ENCODE peak calls at places on chromosomes 12 and 14, in eight cellular contexts. I, A, S, F, X, V, R and Q are unnamed samples.
A peak's percentile ranks its signal among the peaks of the same experiment; 100 is the strongest.

GRCh38 chr12:84201976-84202375 is 710.6 kb downstream of the SLC6A15 start:
- DNase-seq in I (no peak), A (no peak), S (no peak), F (no peak), X (no peak), V (peak; percentile 4), R (no peak), Q (peak; percentile 38)

GRCh38 chr12:131810672-131811071 is 17.5 kb upstream of the MMP17 start:
- DNase-seq in I (no peak), A (no peak), S (no peak), F (no peak), X (no peak), V (no peak), R (no peak), Q (no peak)

GRCh38 chr12:122232691-122233090 is 6.8 kb upstream of the DIABLO start:
- DNase-seq in I (no peak), A (no peak), S (no peak), F (no peak), X (no peak), V (no peak), R (no peak), Q (no peak)

GRCh38 chr14:94536836-94537235 is 24.4 kb upstream of the SERPINA4 start:
- DNase-seq in I (peak; percentile 31), A (no peak), S (no peak), F (peak; percentile 58), X (peak; percentile 74), V (no peak), R (no peak), Q (no peak)

GRCh38 chr12:23944067-23944466 is 5.4 kb downstream of the SOX5 start:
- DNase-seq in I (no peak), A (no peak), S (no peak), F (no peak), X (no peak), V (no peak), R (no peak), Q (peak; percentile 15)

GRCh38 chr14:105897725-105898113 is 371.3 kb downstream of the TMEM121 start:
- DNase-seq in I (no peak), A (peak; percentile 2), S (no peak), F (no peak), X (no peak), V (no peak), R (no peak), Q (no peak)

GRCh38 chr12:112261559-112261958 is 120.7 kb downstream of the HECTD4 start:
- DNase-seq in I (peak; percentile 4), A (no peak), S (no peak), F (peak; percentile 6), X (peak; percentile 6), V (no peak), R (no peak), Q (no peak)

GRCh38 chr14:97380539-97380941 is 583.4 kb downstream of the VRK1 start:
- DNase-seq in I (no peak), A (no peak), S (no peak), F (peak; percentile 68), X (peak; percentile 43), V (no peak), R (no peak), Q (no peak)

GRCh38 chr12:109871678-109872314 is 8.5 kb downstream of the GLTP start:
- DNase-seq in I (no peak), A (no peak), S (no peak), F (no peak), X (no peak), V (peak; percentile 23), R (no peak), Q (no peak)

GRCh38 chr14:106489112-106489881 is 962.9 kb downstream of the TMEM121 start:
- DNase-seq in I (no peak), A (no peak), S (no peak), F (no peak), X (no peak), V (no peak), R (no peak), Q (no peak)

GRCh38 chr14:90301580-90302181 is 30.1 kb downstream of the NRDE2 start:
- DNase-seq in I (peak; percentile 81), A (no peak), S (no peak), F (peak; percentile 41), X (no peak), V (peak; percentile 80), R (no peak), Q (no peak)

GRCh38 chr14:80564051-80564450 is 352.7 kb upstream of the DIO2 start:
- DNase-seq in I (no peak), A (no peak), S (no peak), F (no peak), X (no peak), V (peak; percentile 16), R (no peak), Q (no peak)

GRCh38 chr12:21542412-21542811 is 16.3 kb downstream of the SPX start:
- DNase-seq in I (no peak), A (no peak), S (no peak), F (no peak), X (no peak), V (no peak), R (no peak), Q (no peak)

GRCh38 chr14:55450124-55450523 is 9.7 kb upstream of the TBPL2 start:
- DNase-seq in I (no peak), A (no peak), S (no peak), F (no peak), X (no peak), V (no peak), R (no peak), Q (no peak)

GRCh38 chr14:55446127-55446736 is 5.8 kb upstream of the TBPL2 start:
- DNase-seq in I (peak; percentile 89), A (peak; percentile 77), S (peak; percentile 74), F (peak; percentile 89), X (peak; percentile 76), V (peak; percentile 86), R (no peak), Q (peak; percentile 73)

GRCh38 chr14:55449116-55449515 is 8.7 kb upstream of the TBPL2 start:
- DNase-seq in I (peak; percentile 41), A (no peak), S (no peak), F (no peak), X (no peak), V (no peak), R (no peak), Q (no peak)

GRCh38 chr14:55446833-55447232 is 6.4 kb upstream of the TBPL2 start:
- DNase-seq in I (peak; percentile 85), A (no peak), S (no peak), F (peak; percentile 50), X (peak; percentile 69), V (peak; percentile 97), R (no peak), Q (no peak)

DNA sequence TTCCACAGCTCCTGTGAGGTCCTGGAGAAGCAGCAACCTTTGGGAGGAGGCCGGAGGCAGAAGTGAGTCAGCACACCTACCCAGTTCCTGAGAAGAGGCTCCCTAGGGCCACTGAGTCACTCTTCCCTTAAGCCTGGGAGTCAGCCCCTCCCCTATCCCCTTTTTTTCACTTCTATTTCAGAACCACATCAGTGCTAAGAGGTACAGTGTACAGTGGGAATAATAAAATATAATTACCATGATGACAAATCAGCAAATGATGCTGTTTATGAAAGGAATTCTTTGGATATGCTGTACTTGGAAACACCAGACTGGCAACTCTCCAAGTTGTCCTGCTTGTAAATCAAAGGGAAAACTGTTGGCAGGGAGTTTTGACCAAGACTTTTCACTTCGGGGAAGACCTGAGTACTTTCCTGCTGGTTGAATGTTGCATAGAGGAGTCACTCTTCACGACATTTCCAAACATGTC is 7.8 kb upstream of the TBPL2 start:
- DNase-seq in I (peak; percentile 92), A (peak; percentile 14), S (no peak), F (peak; percentile 98), X (peak; percentile 100), V (peak; percentile 97), R (no peak), Q (no peak)
- TF ChIP-seq CTCF in I (no peak), A (no peak), S (no peak), F (no peak), X (no peak), V (no peak), R (no peak), Q (no peak)

DNA sequence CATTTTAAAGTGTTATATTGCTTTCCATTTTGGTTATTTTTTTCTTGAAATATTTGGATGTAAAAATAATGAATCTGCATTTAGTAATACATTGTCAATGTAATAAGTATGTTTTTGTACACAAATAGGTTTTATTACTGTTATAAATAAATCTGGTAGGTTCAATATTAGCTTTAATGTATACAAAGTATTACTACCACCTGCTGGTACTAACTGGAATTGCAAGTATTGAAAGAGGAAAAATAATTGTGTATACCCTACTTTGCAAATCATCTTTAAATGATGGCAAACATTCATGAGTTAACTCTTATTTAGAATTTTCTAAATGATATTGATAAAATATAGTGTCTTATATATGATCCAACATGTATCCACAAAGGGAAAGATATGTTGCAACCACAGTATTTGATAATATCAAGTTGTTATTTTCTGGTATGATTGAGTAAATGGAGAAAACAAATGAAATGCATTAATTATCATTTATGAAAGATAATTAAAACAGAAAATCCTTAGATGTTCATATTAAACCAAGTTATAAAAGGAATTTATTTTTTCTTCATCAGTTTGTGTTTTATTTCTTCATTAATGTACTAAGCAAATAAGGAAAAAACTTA is 3.2 kb downstream of the OR4K2 start:
- DNase-seq in I (peak; percentile 20), A (no peak), S (no peak), F (peak; percentile 49), X (peak; percentile 4), V (no peak), R (no peak), Q (no peak)
- TF ChIP-seq CTCF in I (peak; percentile 55), A (peak; percentile 49), S (peak; percentile 73), F (peak; percentile 57), X (peak; percentile 78), V (peak; percentile 43), R (peak; percentile 17), Q (peak; percentile 52)

DNA sequence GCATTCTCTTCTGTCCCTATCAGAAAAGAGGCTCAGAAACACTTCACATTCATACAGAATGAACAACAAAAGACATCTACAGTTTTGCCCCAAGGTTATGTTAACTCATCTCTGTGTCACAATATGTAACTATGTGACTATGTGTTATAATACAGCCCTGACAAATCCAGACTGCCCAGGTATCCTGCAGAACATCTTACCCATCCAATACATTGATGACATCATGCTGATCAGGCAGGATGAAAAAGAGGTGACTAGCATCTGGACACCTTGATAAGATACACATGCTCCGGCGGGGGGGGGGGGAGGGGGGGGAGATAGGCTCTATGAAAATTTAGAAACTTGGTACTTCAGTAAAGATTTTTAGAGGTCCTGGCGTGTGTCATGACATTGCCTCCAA is 8.3 kb upstream of the GNS start:
- DNase-seq in I (no peak), A (no peak), S (no peak), F (no peak), X (no peak), V (no peak), R (no peak), Q (no peak)
- TF ChIP-seq CTCF in I (no peak), A (no peak), S (no peak), F (no peak), X (no peak), V (no peak), R (no peak), Q (no peak)

GRCh38 chr12:124661382-124661781 is 94.0 kb upstream of the NCOR2 start:
- DNase-seq in I (no peak), A (no peak), S (no peak), F (no peak), X (no peak), V (no peak), R (no peak), Q (no peak)
- TF ChIP-seq CTCF in I (no peak), A (no peak), S (no peak), F (no peak), X (peak; percentile 23), V (no peak), R (no peak), Q (no peak)

GRCh38 chr12:124273630-124274029 is 21.3 kb upstream of the RFLNA start:
- DNase-seq in I (peak; percentile 53), A (no peak), S (peak; percentile 38), F (peak; percentile 56), X (peak; percentile 79), V (peak; percentile 31), R (no peak), Q (no peak)
- TF ChIP-seq CTCF in I (peak; percentile 28), A (no peak), S (peak; percentile 57), F (peak; percentile 15), X (peak; percentile 59), V (no peak), R (no peak), Q (no peak)